ENCODE peak calls at places on chromosome 22, in eight cellular contexts. J is fibroblast of pulmonary artery, A is cardiac muscle cell, R is right atrium auricular region, I is A549, G is brain microvascular endothelial cell, T is fibroblast of the aortic adventitia, D is HL-60. K is an unnamed sample.

GRCh38 chr22:42282943-42283287 is 12.5 kb upstream of the TCF20 start:
- DNase-seq in T (no peak), R (no peak), J (no peak), I (no peak), A (no peak), G (no peak), D (no peak), K (no peak)

GRCh38 chr22:45688606-45689080 is 17.0 kb downstream of the ATXN10 start:
- DNase-seq in G (peak; percentile 76), D (no peak), I (peak; percentile 37), J (peak; percentile 88), A (no peak), T (peak; percentile 97), R (no peak), K (no peak)

GRCh38 chr22:43946391-43946680 is 8.9 kb upstream of the SAMM50 start:
- DNase-seq in G (no peak), I (peak; percentile 28), R (no peak), A (peak; percentile 26), J (peak; percentile 5), D (no peak), T (no peak), K (no peak)

GRCh38 chr22:21933899-21934298 is 18.7 kb downstream of the PPM1F start:
- DNase-seq in D (no peak), T (no peak), R (no peak), J (no peak), I (no peak), G (no peak), A (no peak), K (no peak)

GRCh38 chr22:30089655-30089974 is 9.4 kb downstream of the HORMAD2 start:
- DNase-seq in A (no peak), T (no peak), I (no peak), J (no peak), D (no peak), G (no peak), R (no peak), K (no peak)

GRCh38 chr22:49934891-49935557 is 16.6 kb downstream of the CRELD2 start:
- DNase-seq in R (no peak), D (no peak), G (no peak), J (peak; percentile 62), I (no peak), T (peak; percentile 65), A (peak; percentile 54), K (peak; percentile 94)

GRCh38 chr22:35842954-35843353 is 125.3 kb downstream of the APOL5 start:
- DNase-seq in G (peak; percentile 62), A (peak; percentile 39), I (peak; percentile 65), J (peak; percentile 55), R (no peak), T (peak; percentile 31), D (no peak), K (no peak)

GRCh38 chr22:21941921-21942320 is 10.7 kb downstream of the PPM1F start:
- DNase-seq in J (no peak), I (no peak), T (no peak), R (no peak), D (no peak), A (no peak), G (no peak), K (no peak)

GRCh38 chr22:50188356-50188755 is 2.6 kb downstream of the TRABD start:
- DNase-seq in G (no peak), R (no peak), A (no peak), T (no peak), D (no peak), J (no peak), I (no peak), K (no peak)

GRCh38 chr22:43174941-43175531 is 11.9 kb downstream of the TTLL12 start:
- DNase-seq in A (no peak), D (no peak), G (no peak), J (no peak), T (no peak), R (no peak), I (no peak), K (no peak)

GRCh38 chr22:29115682-29116313 is 43.0 kb downstream of the KREMEN1 start:
- DNase-seq in D (no peak), G (no peak), T (peak; percentile 50), A (peak; percentile 30), I (no peak), R (no peak), J (no peak), K (no peak)

GRCh38 chr22:48394787-48395620 is 1432.7 kb downstream of the BRD1 start:
- DNase-seq in D (no peak), A (no peak), T (no peak), R (peak; percentile 30), J (no peak), G (no peak), I (no peak), K (peak; percentile 82)

GRCh38 chr22:35894464-35894878 is 134.2 kb downstream of the RBFOX2 start:
- DNase-seq in T (no peak), R (no peak), A (peak; percentile 73), I (no peak), D (no peak), J (peak; percentile 28), G (no peak), K (no peak)

GRCh38 chr22:39723899-39724351 is 153.4 kb downstream of the CACNA1I start:
- DNase-seq in R (no peak), A (no peak), D (no peak), T (peak; percentile 64), G (peak; percentile 60), I (no peak), J (peak; percentile 69), K (no peak)

GRCh38 chr22:40189979-40190378 is 12.3 kb downstream of the TNRC6B start:
- DNase-seq in R (no peak), G (no peak), A (no peak), T (no peak), D (no peak), J (no peak), I (no peak), K (no peak)

GRCh38 chr22:50733521-50734342 is 4.3 kb upstream of the ACR start:
- DNase-seq in I (no peak), A (no peak), R (no peak), T (peak; percentile 31), D (no peak), J (peak; percentile 14), G (no peak), K (no peak)

GRCh38 chr22:26648761-26649363 is 8.5 kb upstream of the MIAT start:
- DNase-seq in D (no peak), G (no peak), J (no peak), I (no peak), R (no peak), A (no peak), T (no peak), K (no peak)

GRCh38 chr22:45157907-45158306 is 5.8 kb upstream of the NUP50 start:
- DNase-seq in T (no peak), R (no peak), J (no peak), G (no peak), D (no peak), A (no peak), I (no peak), K (no peak)

GRCh38 chr22:18110194-18110943 is at the start of gene TUBA8:
- DNase-seq in D (no peak), A (peak; percentile 66), R (no peak), I (no peak), G (peak; percentile 14), J (peak; percentile 15), T (peak; percentile 13), K (no peak)

GRCh38 chr22:33869946-33870345 is 50.3 kb downstream of the LARGE1 start:
- DNase-seq in G (no peak), T (no peak), R (no peak), J (no peak), D (no peak), A (no peak), I (no peak), K (no peak)

GRCh38 chr22:19429950-19430889 is 1.3 kb downstream of the HIRA start:
- DNase-seq in A (peak; percentile 29), G (peak; percentile 60), T (peak; percentile 74), D (peak; percentile 68), R (no peak), I (no peak), J (peak; percentile 71), K (no peak)

DNA sequence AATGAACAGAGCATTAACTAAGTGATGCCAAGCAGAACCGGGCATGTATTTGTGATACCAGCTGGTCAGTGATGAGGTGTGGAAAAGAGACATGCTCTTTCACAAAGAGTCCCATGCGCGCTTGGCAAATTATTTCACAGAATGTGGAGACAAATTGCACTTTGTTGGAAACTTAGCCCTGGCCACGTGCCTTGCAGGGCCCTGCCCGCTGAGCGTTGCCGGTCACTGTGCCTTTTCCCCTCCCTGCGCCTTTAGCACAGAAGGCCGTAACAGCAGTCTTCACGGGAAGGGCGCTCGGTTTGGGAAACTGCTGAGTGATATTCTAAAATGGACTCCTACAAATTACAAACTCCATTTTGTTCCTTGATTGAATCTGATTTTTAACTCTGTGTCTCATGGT is 235.9 kb downstream of the TBC1D22A start:
- DNase-seq in G (no peak), D (no peak), J (no peak), I (no peak), R (no peak), T (no peak), A (no peak), K (no peak)
- TF ChIP-seq CTCF in G (no peak), D (no peak), J (no peak), I (no peak), R (no peak), T (no peak), A (no peak), K (no peak)

GRCh38 chr22:23127788-23128187 is 14.0 kb downstream of the RSPH14 start:
- DNase-seq in G (no peak), T (no peak), D (no peak), A (no peak), J (no peak), R (no peak), I (no peak), K (no peak)

GRCh38 chr22:23124611-23125511 is 16.9 kb downstream of the RSPH14 start:
- DNase-seq in R (no peak), D (no peak), G (no peak), J (no peak), T (no peak), A (no peak), I (no peak), K (no peak)

GRCh38 chr22:23127055-23127756 is 14.6 kb downstream of the RSPH14 start:
- DNase-seq in R (no peak), I (no peak), A (no peak), D (no peak), G (no peak), T (no peak), J (no peak), K (no peak)

GRCh38 chr22:23125512-23126103 is 16.2 kb downstream of the RSPH14 start:
- DNase-seq in R (no peak), G (no peak), I (no peak), J (no peak), D (no peak), A (no peak), T (no peak), K (no peak)

GRCh38 chr22:23126165-23127054 is 15.4 kb downstream of the RSPH14 start:
- DNase-seq in J (no peak), T (no peak), I (no peak), R (no peak), G (no peak), A (no peak), D (no peak), K (no peak)
- TF ChIP-seq CTCF in J (no peak), T (no peak), I (no peak), R (no peak), G (no peak), A (no peak), D (no peak), K (no peak)

GRCh38 chr22:46823248-46823647 is 60.8 kb downstream of the TBC1D22A start:
- DNase-seq in D (no peak), R (no peak), A (no peak), G (no peak), T (no peak), J (no peak), I (no peak), K (peak; percentile 21)
- TF ChIP-seq CTCF in D (no peak), R (no peak), A (no peak), G (no peak), T (no peak), J (no peak), I (no peak), K (no peak)

GRCh38 chr22:37162221-37163095 is 12.7 kb upstream of the IL2RB start:
- DNase-seq in G (no peak), T (no peak), D (no peak), R (no peak), A (no peak), I (no peak), J (no peak), K (no peak)
- TF ChIP-seq CTCF in G (no peak), T (no peak), D (no peak), R (no peak), A (no peak), I (no peak), J (no peak), K (no peak)

K was measured in esophagus muscularis mucosa.